ENCODE peak calls at places on chromosomes 5 and 9, in six cellular contexts. B is aorta; V is CD8-positive, alpha-beta T cell; T is mesendoderm; U is CD4-positive, alpha-beta T cell; H is WERI-Rb-1. P is an unnamed sample.
A peak's percentile ranks its signal among the peaks of the same experiment; 100 is the strongest.

GRCh38 chr9:130172161-130172857 is at the start of gene NCS1:
- DNase-seq in B (peak; percentile 95), T (peak; percentile 56), U (peak; percentile 51), V (peak; percentile 10), H (peak; percentile 90), P (peak; percentile 33)

GRCh38 chr5:68196876-68197275 is 18.7 kb upstream of the PIK3R1 start:
- DNase-seq in V (no peak), T (no peak), U (no peak), H (no peak), B (no peak), P (peak; percentile 27)

GRCh38 chr9:5671711-5672353 is 42.9 kb downstream of the RIC1 start:
- DNase-seq in T (peak; percentile 87), B (no peak), V (no peak), U (no peak), H (no peak), P (no peak)

GRCh38 chr5:142655339-142656267 is 30.3 kb downstream of the FGF1 start:
- DNase-seq in T (peak; percentile 80), U (peak; percentile 71), V (peak; percentile 58), B (peak; percentile 94), H (peak; percentile 81), P (peak; percentile 76)

GRCh38 chr5:122999947-123000563 is 36.5 kb downstream of the PPIC start:
- DNase-seq in H (no peak), V (no peak), T (peak; percentile 77), U (no peak), B (no peak), P (no peak)

GRCh38 chr9:92718086-92719001 is 46.3 kb downstream of the BICD2 start:
- DNase-seq in U (peak; percentile 29), V (no peak), H (no peak), T (no peak), B (peak; percentile 35), P (no peak)

GRCh38 chr9:70580593-70581195 is 166.2 kb upstream of the KLF9 start:
- DNase-seq in T (no peak), V (no peak), U (no peak), B (no peak), H (peak; percentile 38), P (no peak)

GRCh38 chr5:132484386-132484715 is 6.2 kb downstream of the IRF1 start:
- DNase-seq in H (no peak), B (peak; percentile 48), V (no peak), T (no peak), U (peak; percentile 32), P (no peak)

GRCh38 chr9:26462751-26463150 is 429.9 kb downstream of the CAAP1 start:
- DNase-seq in T (no peak), B (no peak), U (no peak), V (no peak), H (no peak), P (no peak)

GRCh38 chr9:72139233-72139632 is 10.0 kb upstream of the GDA start:
- DNase-seq in V (no peak), U (no peak), B (no peak), T (peak; percentile 40), H (no peak), P (no peak)

GRCh38 chr9:677461-678097 is 163.9 kb upstream of the DMRT1 start:
- DNase-seq in B (no peak), V (no peak), T (no peak), U (no peak), H (no peak), P (no peak)

GRCh38 chr9:33202552-33203300 is 35.6 kb upstream of the B4GALT1 start:
- DNase-seq in T (no peak), V (peak; percentile 21), B (no peak), H (no peak), U (no peak), P (no peak)

GRCh38 chr5:138705567-138705966 is 47.7 kb upstream of the CTNNA1 start:
- DNase-seq in H (no peak), B (no peak), V (no peak), T (no peak), U (no peak), P (no peak)

GRCh38 chr5:54570923-54571322 is 53.4 kb downstream of the SNX18 start:
- DNase-seq in H (no peak), U (no peak), V (no peak), T (no peak), B (no peak), P (peak; percentile 43)

GRCh38 chr9:76316069-76316468 is 78.2 kb downstream of the RFK start:
- DNase-seq in B (no peak), V (no peak), U (no peak), T (no peak), H (no peak), P (no peak)

GRCh38 chr9:127543221-127543620 is 68.9 kb upstream of the STXBP1 start:
- DNase-seq in V (no peak), T (no peak), U (no peak), H (no peak), B (peak; percentile 61), P (no peak)

GRCh38 chr5:123874600-123875201 is 362.7 kb downstream of the CSNK1G3 start:
- DNase-seq in T (peak; percentile 80), B (no peak), H (no peak), U (no peak), V (no peak), P (peak; percentile 59)

GRCh38 chr5:135697251-135697958 is 118.6 kb upstream of the CXCL14 start:
- DNase-seq in V (no peak), T (no peak), H (no peak), B (no peak), U (no peak), P (no peak)

GRCh38 chr5:31449175-31449574 is 82.7 kb downstream of the DROSHA start:
- DNase-seq in T (no peak), U (no peak), H (no peak), B (no peak), V (no peak), P (no peak)

GRCh38 chr5:166499452-166500240 is 1791.8 kb upstream of the WWC1 start:
- DNase-seq in H (no peak), V (no peak), U (no peak), T (no peak), B (no peak), P (no peak)

GRCh38 chr9:36174271-36174670 is 5.1 kb downstream of the CCIN start:
- DNase-seq in H (no peak), B (no peak), T (no peak), U (no peak), V (no peak), P (no peak)

GRCh38 chr9:24245988-24246387 is 299.7 kb downstream of the IZUMO3 start:
- DNase-seq in U (no peak), B (no peak), H (peak; percentile 8), V (no peak), T (peak; percentile 43), P (no peak)

GRCh38 chr9:117315236-117315635 is 99.6 kb downstream of the ASTN2 start:
- DNase-seq in V (no peak), H (peak; percentile 52), U (no peak), B (no peak), T (no peak), P (no peak)

GRCh38 chr9:127721391-127721821 is 5.5 kb downstream of the TTC16 start:
- DNase-seq in U (no peak), H (no peak), T (no peak), V (no peak), B (no peak), P (no peak)

GRCh38 chr9:91219557-91219956 is 142.2 kb downstream of the AUH start:
- DNase-seq in B (no peak), V (no peak), U (no peak), H (no peak), T (no peak), P (no peak)
- H3K27ac ChIP-seq in B (no peak overlapping the region), V (no peak overlapping the region), U (no peak overlapping the region), H (no peak overlapping the region), T (no peak overlapping the region), P (no peak overlapping the region)

DNA sequence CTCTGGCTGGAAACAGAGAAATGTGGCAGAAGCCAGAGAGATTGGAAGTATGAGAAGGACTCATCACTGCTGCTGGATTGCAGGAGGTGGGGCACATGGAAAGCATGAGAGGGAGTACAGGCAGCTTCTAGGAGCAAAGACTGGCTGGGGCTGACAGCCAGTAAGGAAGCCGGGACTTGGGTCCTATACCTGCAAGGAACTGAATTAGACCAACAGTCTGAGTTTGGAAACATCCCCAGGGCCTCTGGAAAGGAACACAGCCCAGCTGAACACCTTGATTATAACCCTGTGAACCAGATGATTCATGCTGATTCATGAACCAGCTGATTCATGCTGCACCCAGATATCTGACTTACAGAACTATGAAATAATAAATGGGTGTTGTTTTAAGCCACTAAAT is 93.4 kb downstream of the OSTF1 start:
- DNase-seq in U (no peak), B (no peak), T (no peak), H (no peak), V (no peak), P (no peak)
- H3K27ac ChIP-seq in U (no peak overlapping the region), B (no peak overlapping the region), T (no peak overlapping the region), H (no peak overlapping the region), V (no peak overlapping the region), P (no peak overlapping the region)

DNA sequence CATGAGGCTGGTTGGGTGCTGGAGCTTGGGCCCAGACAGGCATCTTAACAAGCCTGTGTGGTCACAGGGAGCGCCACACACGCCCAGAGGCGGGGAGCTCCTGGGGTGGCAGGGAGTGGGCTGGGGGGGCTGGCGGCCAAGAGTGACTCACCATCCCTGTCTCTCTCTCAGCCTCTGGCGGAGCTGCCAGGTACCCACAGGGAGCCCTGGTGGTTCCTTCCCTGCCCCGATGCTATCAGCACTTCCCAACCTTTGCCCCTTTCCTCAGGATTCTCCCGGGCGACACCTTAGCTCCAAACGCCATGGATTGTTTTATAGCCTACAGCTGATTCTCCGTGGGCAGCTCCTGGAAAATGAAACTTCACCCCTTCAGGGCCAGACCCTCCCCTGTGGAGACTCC is 5.5 kb downstream of the SLC9A3 start:
- DNase-seq in H (no peak), T (no peak), U (no peak), B (no peak), V (no peak), P (no peak)
- H3K27ac ChIP-seq in H (no peak overlapping the region), T (no peak overlapping the region), U (no peak overlapping the region), B (no peak overlapping the region), V (no peak overlapping the region), P (no peak overlapping the region)

GRCh38 chr5:173922527-173922926 is 34.4 kb downstream of the CPEB4 start:
- DNase-seq in U (no peak), T (no peak), V (no peak), H (no peak), B (no peak), P (no peak)

GRCh38 chr5:173926359-173926758 is 38.2 kb downstream of the CPEB4 start:
- DNase-seq in V (no peak), H (no peak), U (no peak), T (no peak), B (no peak), P (no peak)

GRCh38 chr5:173924899-173925298 is 36.8 kb downstream of the CPEB4 start:
- DNase-seq in U (no peak), T (no peak), B (no peak), V (no peak), H (no peak), P (no peak)

GRCh38 chr5:173923236-173924104 is 35.3 kb downstream of the CPEB4 start:
- DNase-seq in U (no peak), B (no peak), T (no peak), H (no peak), V (no peak), P (no peak)

DNA sequence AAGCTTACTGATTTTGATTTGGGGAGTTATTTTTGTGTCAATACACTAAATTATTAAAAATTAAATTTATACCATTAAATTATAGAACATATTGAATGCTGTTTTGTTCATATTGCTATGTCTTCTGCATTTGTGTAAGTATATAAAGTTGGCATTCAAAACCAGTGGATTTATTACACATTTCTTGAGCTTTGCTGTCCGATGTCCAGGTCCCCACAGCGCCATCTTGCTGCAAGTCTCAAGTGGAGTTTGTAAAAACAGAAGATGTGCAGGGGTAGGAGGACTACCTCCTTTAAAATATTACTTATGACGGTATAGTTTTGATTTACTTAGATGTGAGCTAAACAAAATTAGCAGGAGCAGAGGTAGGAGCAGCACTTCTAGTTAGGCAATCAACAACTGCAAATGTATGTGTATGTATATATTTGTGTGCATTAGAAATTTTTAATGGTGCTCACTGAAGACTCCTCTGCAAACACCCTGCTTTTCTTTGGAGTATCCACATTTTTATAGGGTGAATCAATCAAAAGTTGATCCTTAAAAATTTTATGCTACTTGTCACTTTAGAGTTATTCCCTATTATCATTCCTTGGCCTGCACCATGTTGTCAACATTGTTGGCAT is 37.4 kb downstream of the CPEB4 start:
- DNase-seq in H (peak; percentile 58), B (no peak), U (peak; percentile 50), V (peak; percentile 18), T (peak; percentile 44), P (no peak)
- H3K27ac ChIP-seq in H (no peak overlapping the region), B (peak overlapping the region; percentile 70), U (no peak overlapping the region), V (no peak overlapping the region), T (no peak overlapping the region), P (no peak overlapping the region)